ENCODE peak calls at places on chromosomes 3 and 15, in eight cellular contexts. N, E, L, J, M, H, R and D are unnamed samples.

GRCh38 chr3:37319784-37320183 is 145.4 kb upstream of the LRRFIP2 start:
- DNase-seq in N (no peak), E (no peak), L (no peak), J (no peak), M (no peak), H (no peak), R (no peak), D (no peak)

GRCh38 chr15:25182736-25183445 is 228.1 kb downstream of the SNRPN start:
- DNase-seq in N (no peak), E (no peak), L (no peak), J (peak), M (no peak), H (peak), R (no peak), D (no peak)

GRCh38 chr15:48644827-48645557 is 517 bp downstream of the FBN1 start:
- DNase-seq in N (peak), E (peak), L (peak), J (peak), M (peak), H (peak), R (no peak), D (peak)

GRCh38 chr3:1855836-1856235 is 242.8 kb upstream of the CNTN4 start:
- DNase-seq in N (no peak), E (no peak), L (no peak), J (no peak), M (no peak), H (no peak), R (no peak), D (no peak)

GRCh38 chr15:25884354-25884753 is 21.2 kb upstream of the ATP10A start:
- DNase-seq in N (no peak), E (no peak), L (no peak), J (no peak), M (no peak), H (no peak), R (no peak), D (no peak)

GRCh38 chr15:73806698-73807483 is 53.7 kb upstream of the INSYN1 start:
- DNase-seq in N (no peak), E (no peak), L (no peak), J (no peak), M (no peak), H (no peak), R (no peak), D (no peak)

GRCh38 chr3:63405882-63406281 is 127.8 kb downstream of the SYNPR start:
- DNase-seq in N (no peak), E (no peak), L (peak), J (no peak), M (no peak), H (no peak), R (no peak), D (peak)

GRCh38 chr3:107956991-107957467 is 133.8 kb downstream of the CD47 start:
- DNase-seq in N (no peak), E (peak), L (no peak), J (no peak), M (no peak), H (no peak), R (no peak), D (no peak)

GRCh38 chr3:128445357-128445756 is 21.3 kb downstream of the DNAJB8 start:
- DNase-seq in N (no peak), E (no peak), L (no peak), J (no peak), M (no peak), H (no peak), R (no peak), D (no peak)

GRCh38 chr3:171712168-171712938 is 97.9 kb downstream of the PLD1 start:
- DNase-seq in N (no peak), E (peak), L (peak), J (no peak), M (no peak), H (no peak), R (no peak), D (no peak)

GRCh38 chr15:42404461-42405235 is 45.3 kb downstream of the CAPN3 start:
- DNase-seq in N (no peak), E (no peak), L (no peak), J (no peak), M (peak), H (no peak), R (no peak), D (no peak)

GRCh38 chr3:133509482-133509881 is 64.0 kb upstream of the CDV3 start:
- DNase-seq in N (no peak), E (peak), L (no peak), J (no peak), M (no peak), H (no peak), R (no peak), D (no peak)

GRCh38 chr3:148736086-148736485 is 38.4 kb downstream of the AGTR1 start:
- DNase-seq in N (no peak), E (no peak), L (no peak), J (no peak), M (no peak), H (no peak), R (no peak), D (no peak)

GRCh38 chr3:152405915-152406802 is 137.4 kb downstream of the MBNL1 start:
- DNase-seq in N (peak), E (peak), L (peak), J (no peak), M (no peak), H (no peak), R (no peak), D (no peak)

GRCh38 chr3:146612015-146612414 is 6.9 kb upstream of the PLSCR5 start:
- DNase-seq in N (no peak), E (no peak), L (no peak), J (no peak), M (no peak), H (no peak), R (no peak), D (no peak)

GRCh38 chr15:63683343-63683951 is 86.3 kb downstream of the FBXL22 start:
- DNase-seq in N (no peak), E (no peak), L (no peak), J (no peak), M (no peak), H (no peak), R (no peak), D (no peak)

GRCh38 chr3:122824465-122825379 is 29.9 kb downstream of the SLC49A4 start:
- DNase-seq in N (no peak), E (peak), L (peak), J (no peak), M (no peak), H (no peak), R (peak), D (no peak)

GRCh38 chr15:70762469-70763119 is 764 bp downstream of the UACA start:
- DNase-seq in N (peak), E (peak), L (peak), J (peak), M (peak), H (peak), R (no peak), D (peak)

GRCh38 chr3:122066331-122067213 is 11.4 kb downstream of the CD86 start:
- DNase-seq in N (no peak), E (no peak), L (no peak), J (no peak), M (no peak), H (no peak), R (no peak), D (no peak)

GRCh38 chr3:193851941-193852674 is 259.1 kb downstream of the OPA1 start:
- DNase-seq in N (no peak), E (no peak), L (no peak), J (no peak), M (no peak), H (no peak), R (no peak), D (peak)

GRCh38 chr3:40582401-40583027 is 57.8 kb downstream of the ZNF621 start:
- DNase-seq in N (no peak), E (no peak), L (no peak), J (no peak), M (no peak), H (no peak), R (no peak), D (no peak)

GRCh38 chr15:50123861-50124556 is 5.0 kb upstream of the ATP8B4 start:
- DNase-seq in N (no peak), E (no peak), L (no peak), J (no peak), M (no peak), H (no peak), R (no peak), D (no peak)

GRCh38 chr3:16474304-16474703 is 39.2 kb downstream of the RFTN1 start:
- DNase-seq in N (no peak), E (peak), L (no peak), J (no peak), M (no peak), H (no peak), R (no peak), D (no peak)

GRCh38 chr15:77497108-77497737 is 76.5 kb downstream of the HMG20A start:
- DNase-seq in N (no peak), E (no peak), L (peak), J (peak), M (no peak), H (no peak), R (peak), D (no peak)

GRCh38 chr15:80095511-80095910 is 36.0 kb downstream of the ZFAND6 start:
- DNase-seq in N (no peak), E (no peak), L (no peak), J (no peak), M (no peak), H (no peak), R (no peak), D (no peak)

GRCh38 chr15:80093854-80094418 is 34.5 kb downstream of the ZFAND6 start:
- DNase-seq in N (peak), E (peak), L (peak), J (peak), M (no peak), H (peak), R (peak), D (peak)

GRCh38 chr15:80087104-80087503 is 27.6 kb downstream of the ZFAND6 start:
- DNase-seq in N (no peak), E (no peak), L (no peak), J (no peak), M (no peak), H (no peak), R (no peak), D (no peak)

GRCh38 chr15:80090041-80090440 is 30.6 kb downstream of the ZFAND6 start:
- DNase-seq in N (no peak), E (no peak), L (no peak), J (no peak), M (no peak), H (no peak), R (no peak), D (no peak)

GRCh38 chr15:80090879-80091503 is 31.5 kb downstream of the ZFAND6 start:
- DNase-seq in N (no peak), E (peak), L (no peak), J (no peak), M (no peak), H (no peak), R (no peak), D (no peak)
- TF ChIP-seq CTCF in N (peak), E (peak), L (peak), J (peak), M (peak), H (peak), R (no peak), D (no peak)

DNA sequence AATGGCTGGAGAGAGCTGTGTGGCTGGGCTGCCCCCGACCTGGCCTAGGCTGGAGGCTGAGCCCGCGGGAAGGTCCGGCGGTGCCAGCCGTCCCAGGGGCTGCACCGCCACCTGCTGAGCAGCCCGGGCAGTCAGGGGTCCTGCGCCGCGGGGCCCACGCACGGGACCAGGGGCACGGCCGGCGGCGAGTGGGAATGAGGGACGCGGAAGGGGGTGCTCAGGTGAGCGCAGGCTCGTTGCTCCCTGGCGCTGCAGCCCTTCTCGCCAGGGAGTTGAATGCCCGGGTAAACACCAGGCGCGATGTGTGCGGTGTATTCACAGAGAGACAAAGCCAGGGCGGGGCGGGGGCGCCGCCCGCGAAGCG is 666 bp upstream of the SEMA3F start:
- DNase-seq in N (no peak), E (no peak), L (no peak), J (peak), M (peak), H (no peak), R (no peak), D (peak)
- TF ChIP-seq CTCF in N (no peak), E (no peak), L (no peak), J (peak), M (peak), H (no peak), R (no peak), D (peak)

DNA sequence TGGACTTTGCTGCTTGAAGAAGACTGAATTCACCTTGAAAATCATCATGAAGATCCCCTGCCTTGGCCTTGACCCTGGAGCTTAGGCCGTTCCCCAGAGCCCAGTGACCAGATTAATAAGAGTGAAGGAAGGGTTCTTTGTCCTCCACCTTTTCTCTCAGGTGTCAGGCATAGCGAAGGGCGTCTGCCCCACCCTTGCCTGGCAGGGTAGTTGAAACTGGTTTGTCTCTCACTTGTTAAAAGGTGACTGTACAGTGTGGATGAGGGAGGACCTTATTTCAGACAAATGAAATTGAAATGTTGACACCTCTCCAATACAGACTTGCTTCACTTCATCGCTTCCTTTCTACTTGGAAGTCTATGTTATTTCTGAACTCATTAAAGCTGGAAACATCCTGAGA is 223.7 kb upstream of the BHLHE40 start:
- DNase-seq in N (no peak), E (no peak), L (no peak), J (no peak), M (no peak), H (no peak), R (no peak), D (no peak)
- TF ChIP-seq CTCF in N (no peak), E (no peak), L (no peak), J (no peak), M (no peak), H (no peak), R (no peak), D (no peak)

GRCh38 chr3:98985406-98985805 is 83.9 kb upstream of the DCBLD2 start:
- DNase-seq in N (no peak), E (peak), L (no peak), J (no peak), M (no peak), H (no peak), R (no peak), D (no peak)
- TF ChIP-seq CTCF in N (no peak), E (peak), L (peak), J (no peak), M (no peak), H (no peak), R (no peak), D (no peak)

DNA sequence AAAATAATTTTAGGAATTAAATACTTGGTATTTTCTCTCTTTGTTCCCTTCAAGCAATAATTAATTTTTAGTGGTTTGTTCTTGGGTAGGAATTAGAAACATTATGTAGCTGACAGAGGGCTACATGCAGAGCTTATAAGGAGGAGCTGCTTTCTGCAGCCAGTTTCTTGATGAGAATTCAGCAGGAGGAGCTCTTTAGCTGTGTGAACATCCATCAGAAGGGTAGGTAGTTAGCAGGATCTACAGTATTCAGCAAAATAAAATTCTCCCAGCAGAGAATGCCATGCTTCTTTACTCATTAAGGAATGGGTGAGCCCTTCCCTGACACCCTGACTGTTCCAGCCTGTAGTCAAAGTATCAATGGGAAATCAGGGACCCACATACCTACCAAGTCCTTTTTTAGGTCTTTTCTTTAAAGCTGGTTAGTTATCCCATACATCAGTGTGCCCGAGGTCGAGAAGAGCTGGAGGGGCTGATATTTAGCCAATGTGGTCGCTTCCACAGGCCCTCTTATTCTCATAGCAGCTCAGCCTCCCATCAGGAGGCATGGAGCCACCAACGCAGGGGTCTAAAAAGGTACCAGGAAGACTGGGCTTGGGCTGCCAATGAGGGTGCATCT is 54.0 kb downstream of the KCNAB1 start:
- DNase-seq in N (no peak), E (peak), L (peak), J (peak), M (no peak), H (no peak), R (no peak), D (no peak)
- TF ChIP-seq CTCF in N (no peak), E (peak), L (peak), J (peak), M (no peak), H (no peak), R (peak), D (peak)